ENCODE peak calls at places on chromosomes 5 and 9, in ten cellular contexts. X is brain microvascular endothelial cell, E is stomach, K is aorta, W is choroid plexus epithelial cell, M is dorsolateral prefrontal cortex, N is AG10803, O is astrocyte of the spinal cord, Q is body of pancreas, Z is neuronal stem cell. L is an unnamed sample.

GRCh38 chr9:33472171-33472920 is 1.4 kb downstream of the NOL6 start:
- DNase-seq in W (no peak), Q (no peak), N (no peak), O (no peak), M (no peak), K (peak), X (no peak), Z (no peak), E (peak), L (no peak)

GRCh38 chr9:36623280-36623679 is 50.6 kb downstream of the MELK start:
- DNase-seq in K (no peak), E (no peak), W (peak), Z (no peak), X (peak), O (peak), N (peak), Q (no peak), M (no peak), L (peak)

GRCh38 chr9:133403766-133404439 is 13.9 kb downstream of the REXO4 start:
- DNase-seq in K (no peak), N (peak), W (peak), O (no peak), E (peak), Q (peak), Z (no peak), M (no peak), X (no peak), L (no peak)

GRCh38 chr5:93162201-93162654 is 418.8 kb downstream of the NR2F1-AS1 start:
- DNase-seq in Z (peak), Q (no peak), K (no peak), E (no peak), W (peak), O (peak), X (peak), M (no peak), N (peak), L (no peak)

GRCh38 chr5:134435525-134435924 is 23.8 kb upstream of the CDKN2AIPNL start:
- DNase-seq in Z (no peak), M (no peak), Q (no peak), O (peak), X (peak), K (no peak), E (no peak), N (peak), W (peak), L (peak)

GRCh38 chr9:121369595-121370265 is at the start of gene STOM:
- DNase-seq in K (peak), Z (no peak), Q (peak), O (peak), X (peak), E (peak), M (peak), W (peak), N (peak), L (peak)

GRCh38 chr5:133474851-133475590 is 137.3 kb downstream of the FSTL4 start:
- DNase-seq in O (no peak), K (no peak), M (no peak), W (no peak), X (no peak), N (no peak), Z (no peak), Q (no peak), E (no peak), L (no peak)

GRCh38 chr9:117917873-117918272 is 213.7 kb downstream of the TLR4 start:
- DNase-seq in Z (no peak), E (no peak), Q (no peak), K (no peak), X (no peak), M (no peak), O (no peak), W (no peak), N (no peak), L (no peak)

GRCh38 chr5:41695920-41696582 is 174.2 kb downstream of the OXCT1 start:
- DNase-seq in O (no peak), Q (no peak), Z (no peak), E (no peak), X (no peak), N (no peak), W (peak), K (no peak), M (no peak), L (peak)

GRCh38 chr5:40376566-40376965 is 303.1 kb upstream of the PTGER4 start:
- DNase-seq in O (no peak), E (no peak), W (no peak), M (no peak), X (no peak), Z (no peak), K (no peak), Q (no peak), N (no peak), L (no peak)

GRCh38 chr5:177495243-177496060 is 2.0 kb downstream of the PDLIM7 start:
- DNase-seq in E (peak), W (peak), M (no peak), K (peak), Z (peak), O (peak), N (peak), X (peak), Q (peak), L (peak)

GRCh38 chr5:3452622-3453021 is 143.0 kb upstream of the IRX1 start:
- DNase-seq in N (no peak), Q (no peak), K (no peak), M (no peak), O (no peak), X (no peak), Z (no peak), W (no peak), E (no peak), L (no peak)

GRCh38 chr5:176780071-176780850 is 30.1 kb upstream of the UNC5A start:
- DNase-seq in N (no peak), W (no peak), E (no peak), X (no peak), Q (no peak), Z (no peak), K (peak), M (peak), O (no peak), L (no peak)

GRCh38 chr5:65863747-65864146 is 62.6 kb upstream of the ERBIN start:
- DNase-seq in E (no peak), Q (no peak), X (no peak), O (no peak), Z (no peak), N (no peak), K (no peak), M (no peak), W (no peak), L (no peak)

GRCh38 chr5:144566747-144567415 is 396.2 kb downstream of the KCTD16 start:
- DNase-seq in X (no peak), Q (no peak), M (no peak), O (peak), E (no peak), Z (no peak), K (no peak), W (no peak), N (peak), L (peak)

GRCh38 chr9:124017929-124018730 is 6.6 kb downstream of the LHX2 start:
- DNase-seq in M (no peak), W (no peak), Z (no peak), K (no peak), X (no peak), O (no peak), E (no peak), Q (no peak), N (no peak), L (no peak)
- H3K4me3 ChIP-seq in M (peak), W (no peak), Z (peak), K (no peak), X (no peak), O (no peak), E (peak), Q (no peak), N (peak), L (no peak)

GRCh38 chr9:136995370-136995769 is 998 bp downstream of the CLIC3 start:
- DNase-seq in O (no peak), E (no peak), X (no peak), K (no peak), N (no peak), W (no peak), Z (no peak), M (no peak), Q (no peak), L (peak)

GRCh38 chr9:136996361-136997281 is at the start of gene CLIC3:
- DNase-seq in N (peak), Q (no peak), O (no peak), X (no peak), W (no peak), M (no peak), E (peak), Z (no peak), K (no peak), L (peak)

GRCh38 chr9:136994180-136994884 is 2.0 kb downstream of the CLIC3 start:
- DNase-seq in W (no peak), X (no peak), Z (no peak), Q (no peak), M (no peak), E (no peak), K (no peak), N (no peak), O (no peak), L (no peak)

GRCh38 chr9:136994885-136995224 is 1.5 kb downstream of the CLIC3 start:
- DNase-seq in Q (no peak), O (no peak), N (no peak), W (no peak), Z (no peak), E (no peak), K (no peak), M (no peak), X (no peak), L (no peak)

DNA sequence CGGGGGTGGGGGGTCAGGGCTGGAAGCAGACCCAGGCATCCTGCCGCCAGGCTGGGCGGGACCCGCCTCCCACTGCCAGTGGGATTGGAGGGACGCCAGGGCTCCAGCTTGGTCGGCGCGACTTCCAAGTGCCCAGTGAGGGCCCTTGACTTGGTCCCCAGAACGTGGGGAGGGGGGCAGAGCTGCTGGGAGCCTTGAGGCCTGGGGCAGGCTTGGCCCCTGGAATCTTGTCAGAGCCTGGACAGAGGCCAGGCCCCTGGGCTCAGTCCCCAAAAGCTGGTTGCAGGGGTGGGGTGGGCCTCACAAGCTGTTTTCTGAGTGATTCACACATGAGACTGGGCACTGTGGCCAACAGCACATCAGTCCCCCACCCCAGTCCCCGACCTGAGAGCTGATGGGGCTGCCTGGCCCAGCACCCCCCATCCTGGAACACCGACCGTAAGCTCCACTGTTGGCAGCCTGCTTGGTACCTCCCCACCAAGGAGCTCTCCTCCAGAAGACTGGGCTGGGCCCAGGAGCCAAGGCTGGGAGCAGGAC is 528 bp downstream of the CLIC3 start:
- DNase-seq in N (peak), E (peak), Q (no peak), O (peak), K (no peak), Z (no peak), M (no peak), X (no peak), W (no peak), L (peak)
- H3K4me3 ChIP-seq in N (peak), E (peak), Q (no peak), O (peak), K (no peak), Z (no peak), M (no peak), X (peak), W (peak), L (peak)

GRCh38 chr5:107792940-107793339 is 122.2 kb upstream of the EFNA5 start:
- DNase-seq in M (no peak), K (no peak), W (no peak), O (no peak), N (no peak), E (no peak), Q (no peak), X (no peak), Z (no peak), L (no peak)

GRCh38 chr5:107796797-107797196 is 126.1 kb upstream of the EFNA5 start:
- DNase-seq in Z (no peak), K (no peak), Q (no peak), M (no peak), W (peak), N (no peak), O (no peak), X (no peak), E (no peak), L (no peak)

GRCh38 chr5:107790671-107791070 is 119.9 kb upstream of the EFNA5 start:
- DNase-seq in K (no peak), W (no peak), Z (no peak), X (no peak), Q (no peak), E (no peak), N (no peak), M (no peak), O (no peak), L (no peak)

GRCh38 chr5:107799306-107799705 is 128.6 kb upstream of the EFNA5 start:
- DNase-seq in Z (no peak), N (no peak), E (no peak), W (no peak), O (no peak), K (no peak), X (no peak), Q (peak), M (no peak), L (no peak)

GRCh38 chr5:107794731-107795130 is 124.0 kb upstream of the EFNA5 start:
- DNase-seq in N (peak), O (no peak), X (no peak), K (no peak), Q (no peak), M (no peak), Z (no peak), W (no peak), E (no peak), L (peak)
- H3K4me3 ChIP-seq in N (no peak), O (no peak), X (no peak), K (no peak), Q (no peak), M (no peak), Z (no peak), W (no peak), E (no peak), L (no peak)

DNA sequence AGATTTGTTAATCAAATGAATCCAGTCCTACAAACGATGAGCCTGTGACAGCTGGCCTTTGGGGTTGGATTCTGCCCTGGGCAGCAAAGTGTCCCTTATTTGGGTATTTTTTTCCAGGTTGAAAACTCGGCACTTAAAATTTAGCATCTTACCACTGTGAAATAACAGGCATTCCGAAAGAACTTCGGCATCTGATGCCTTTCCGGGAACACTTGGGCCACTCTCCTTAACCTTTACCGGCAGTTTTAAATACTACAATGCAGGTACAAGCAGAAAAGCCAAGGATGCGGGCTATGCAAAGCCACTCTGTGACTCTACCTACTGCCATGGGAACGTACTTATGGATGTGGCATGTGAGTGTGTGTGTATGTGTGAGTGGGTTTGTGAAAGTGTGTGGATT is 1.0 kb upstream of the RASGRF2 start:
- DNase-seq in O (no peak), N (no peak), E (no peak), Z (no peak), Q (no peak), M (no peak), W (no peak), X (no peak), K (no peak), L (no peak)
- H3K4me3 ChIP-seq in O (no peak), N (no peak), E (no peak), Z (no peak), Q (no peak), M (no peak), W (no peak), X (no peak), K (no peak), L (no peak)

GRCh38 chr5:29897916-29898315 is 1295.6 kb upstream of the CDH6 start:
- DNase-seq in M (no peak), W (no peak), E (no peak), K (no peak), O (no peak), N (no peak), Z (peak), Q (no peak), X (no peak), L (no peak)
- H3K4me3 ChIP-seq in M (no peak), W (no peak), E (no peak), K (no peak), O (no peak), N (no peak), Z (no peak), Q (no peak), X (no peak), L (no peak)

GRCh38 chr5:111223086-111223789 is 946 bp upstream of the CAMK4 start:
- DNase-seq in E (no peak), Q (no peak), Z (no peak), K (no peak), X (no peak), O (no peak), M (peak), W (no peak), N (no peak), L (no peak)
- H3K4me3 ChIP-seq in E (peak), Q (no peak), Z (peak), K (no peak), X (peak), O (peak), M (peak), W (peak), N (peak), L (peak)

GRCh38 chr5:76737131-76737556 is 21.2 kb downstream of the F2R start:
- DNase-seq in Z (no peak), M (no peak), Q (no peak), X (no peak), E (no peak), O (no peak), N (no peak), W (peak), K (no peak), L (no peak)
- H3K4me3 ChIP-seq in Z (no peak), M (no peak), Q (no peak), X (no peak), E (no peak), O (no peak), N (no peak), W (no peak), K (no peak), L (no peak)